ENCODE peak calls at places on chromosomes 1 and 21, in nine cellular contexts. One of them, this sample, is unnamed.

GRCh38 chr1:164586619-164587018 is 27.6 kb downstream of the PBX1 start:
- DNase-seq in fibroblast of pulmonary artery: no peak
- DNase-seq in NCI-H460: no peak
- DNase-seq in amniotic stem cell: no peak
- DNase-seq in mesothelial cell of epicardium: no peak
- DNase-seq in activated CD4-positive, alpha-beta memory T cell treated with anti-CD3 and anti-CD28 coated beads for 36 hours: no peak
- DNase-seq in T-cell: no peak
- DNase-seq in stimulated activated CD8-positive, alpha-beta memory T cell treated with anti-CD3 and anti-CD28 coated beads, Interleukin-4, amount 100 ng/mL, for 24 hours: no peak
- DNase-seq in GM04503: no peak
- DNase-seq in this sample: no peak

GRCh38 chr1:46248122-46248920 is 758 bp downstream of the RAD54L start:
- DNase-seq in fibroblast of pulmonary artery: no peak
- DNase-seq in NCI-H460: no peak
- DNase-seq in amniotic stem cell: no peak
- DNase-seq in mesothelial cell of epicardium: no peak
- DNase-seq in activated CD4-positive, alpha-beta memory T cell treated with anti-CD3 and anti-CD28 coated beads for 36 hours: peak; percentile 62
- DNase-seq in T-cell: no peak
- DNase-seq in stimulated activated CD8-positive, alpha-beta memory T cell treated with anti-CD3 and anti-CD28 coated beads, Interleukin-4, amount 100 ng/mL, for 24 hours: no peak
- DNase-seq in GM04503: no peak
- DNase-seq in this sample: no peak

GRCh38 chr1:225482489-225482950 is 54.7 kb upstream of the LBR start:
- DNase-seq in fibroblast of pulmonary artery: peak; percentile 75
- DNase-seq in NCI-H460: no peak
- DNase-seq in amniotic stem cell: peak; percentile 17
- DNase-seq in mesothelial cell of epicardium: no peak
- DNase-seq in activated CD4-positive, alpha-beta memory T cell treated with anti-CD3 and anti-CD28 coated beads for 36 hours: no peak
- DNase-seq in T-cell: no peak
- DNase-seq in stimulated activated CD8-positive, alpha-beta memory T cell treated with anti-CD3 and anti-CD28 coated beads, Interleukin-4, amount 100 ng/mL, for 24 hours: no peak
- DNase-seq in GM04503: peak; percentile 59
- DNase-seq in this sample: no peak

GRCh38 chr1:26278303-26278702 is 1.6 kb upstream of the SH3BGRL3 start:
- DNase-seq in fibroblast of pulmonary artery: peak; percentile 53
- DNase-seq in NCI-H460: peak; percentile 73
- DNase-seq in amniotic stem cell: peak; percentile 43
- DNase-seq in mesothelial cell of epicardium: no peak
- DNase-seq in activated CD4-positive, alpha-beta memory T cell treated with anti-CD3 and anti-CD28 coated beads for 36 hours: peak; percentile 15
- DNase-seq in T-cell: no peak
- DNase-seq in stimulated activated CD8-positive, alpha-beta memory T cell treated with anti-CD3 and anti-CD28 coated beads, Interleukin-4, amount 100 ng/mL, for 24 hours: no peak
- DNase-seq in GM04503: peak; percentile 65
- DNase-seq in this sample: no peak

GRCh38 chr1:206579747-206580437 is 32.4 kb downstream of the EIF2D start:
- DNase-seq in fibroblast of pulmonary artery: no peak
- DNase-seq in NCI-H460: no peak
- DNase-seq in amniotic stem cell: no peak
- DNase-seq in mesothelial cell of epicardium: no peak
- DNase-seq in activated CD4-positive, alpha-beta memory T cell treated with anti-CD3 and anti-CD28 coated beads for 36 hours: peak; percentile 97
- DNase-seq in T-cell: peak; percentile 81
- DNase-seq in stimulated activated CD8-positive, alpha-beta memory T cell treated with anti-CD3 and anti-CD28 coated beads, Interleukin-4, amount 100 ng/mL, for 24 hours: peak; percentile 80
- DNase-seq in GM04503: peak; percentile 53
- DNase-seq in this sample: no peak

GRCh38 chr1:116763787-116764465 is 9.7 kb downstream of the CD2 start:
- DNase-seq in fibroblast of pulmonary artery: peak; percentile 22
- DNase-seq in NCI-H460: no peak
- DNase-seq in amniotic stem cell: no peak
- DNase-seq in mesothelial cell of epicardium: no peak
- DNase-seq in activated CD4-positive, alpha-beta memory T cell treated with anti-CD3 and anti-CD28 coated beads for 36 hours: peak; percentile 79
- DNase-seq in T-cell: no peak
- DNase-seq in stimulated activated CD8-positive, alpha-beta memory T cell treated with anti-CD3 and anti-CD28 coated beads, Interleukin-4, amount 100 ng/mL, for 24 hours: no peak
- DNase-seq in GM04503: no peak
- DNase-seq in this sample: no peak

GRCh38 chr1:150151291-150152181 is 1.8 kb downstream of the PLEKHO1 start:
- DNase-seq in fibroblast of pulmonary artery: no peak
- DNase-seq in NCI-H460: no peak
- DNase-seq in amniotic stem cell: no peak
- DNase-seq in mesothelial cell of epicardium: no peak
- DNase-seq in activated CD4-positive, alpha-beta memory T cell treated with anti-CD3 and anti-CD28 coated beads for 36 hours: peak; percentile 81
- DNase-seq in T-cell: peak; percentile 56
- DNase-seq in stimulated activated CD8-positive, alpha-beta memory T cell treated with anti-CD3 and anti-CD28 coated beads, Interleukin-4, amount 100 ng/mL, for 24 hours: peak; percentile 47
- DNase-seq in GM04503: no peak
- DNase-seq in this sample: no peak

GRCh38 chr21:15586752-15587436 is 142.9 kb upstream of the USP25 start:
- DNase-seq in fibroblast of pulmonary artery: no peak
- DNase-seq in NCI-H460: no peak
- DNase-seq in amniotic stem cell: no peak
- DNase-seq in mesothelial cell of epicardium: no peak
- DNase-seq in activated CD4-positive, alpha-beta memory T cell treated with anti-CD3 and anti-CD28 coated beads for 36 hours: no peak
- DNase-seq in T-cell: no peak
- DNase-seq in stimulated activated CD8-positive, alpha-beta memory T cell treated with anti-CD3 and anti-CD28 coated beads, Interleukin-4, amount 100 ng/mL, for 24 hours: no peak
- DNase-seq in GM04503: no peak
- DNase-seq in this sample: no peak

GRCh38 chr1:245765241-245766000 is 610.6 kb downstream of the KIF26B start:
- DNase-seq in fibroblast of pulmonary artery: peak; percentile 73
- DNase-seq in NCI-H460: no peak
- DNase-seq in amniotic stem cell: peak; percentile 5
- DNase-seq in mesothelial cell of epicardium: no peak
- DNase-seq in activated CD4-positive, alpha-beta memory T cell treated with anti-CD3 and anti-CD28 coated beads for 36 hours: no peak
- DNase-seq in T-cell: no peak
- DNase-seq in stimulated activated CD8-positive, alpha-beta memory T cell treated with anti-CD3 and anti-CD28 coated beads, Interleukin-4, amount 100 ng/mL, for 24 hours: no peak
- DNase-seq in GM04503: peak; percentile 29
- DNase-seq in this sample: no peak

GRCh38 chr1:220879509-220880366 is 495 bp downstream of the HLX start:
- DNase-seq in fibroblast of pulmonary artery: peak; percentile 47
- DNase-seq in NCI-H460: no peak
- DNase-seq in amniotic stem cell: no peak
- DNase-seq in mesothelial cell of epicardium: no peak
- DNase-seq in activated CD4-positive, alpha-beta memory T cell treated with anti-CD3 and anti-CD28 coated beads for 36 hours: peak; percentile 17
- DNase-seq in T-cell: no peak
- DNase-seq in stimulated activated CD8-positive, alpha-beta memory T cell treated with anti-CD3 and anti-CD28 coated beads, Interleukin-4, amount 100 ng/mL, for 24 hours: no peak
- DNase-seq in GM04503: no peak
- DNase-seq in this sample: no peak

GRCh38 chr1:234500269-234500668 is 21.3 kb upstream of the TARBP1 start:
- DNase-seq in fibroblast of pulmonary artery: no peak
- DNase-seq in NCI-H460: no peak
- DNase-seq in amniotic stem cell: no peak
- DNase-seq in mesothelial cell of epicardium: no peak
- DNase-seq in activated CD4-positive, alpha-beta memory T cell treated with anti-CD3 and anti-CD28 coated beads for 36 hours: peak; percentile 77
- DNase-seq in T-cell: no peak
- DNase-seq in stimulated activated CD8-positive, alpha-beta memory T cell treated with anti-CD3 and anti-CD28 coated beads, Interleukin-4, amount 100 ng/mL, for 24 hours: no peak
- DNase-seq in GM04503: no peak
- DNase-seq in this sample: no peak

GRCh38 chr1:34884961-34885360 is 25.4 kb upstream of the SMIM12 start:
- DNase-seq in fibroblast of pulmonary artery: no peak
- DNase-seq in NCI-H460: no peak
- DNase-seq in amniotic stem cell: no peak
- DNase-seq in mesothelial cell of epicardium: no peak
- DNase-seq in activated CD4-positive, alpha-beta memory T cell treated with anti-CD3 and anti-CD28 coated beads for 36 hours: no peak
- DNase-seq in T-cell: no peak
- DNase-seq in stimulated activated CD8-positive, alpha-beta memory T cell treated with anti-CD3 and anti-CD28 coated beads, Interleukin-4, amount 100 ng/mL, for 24 hours: no peak
- DNase-seq in GM04503: no peak
- DNase-seq in this sample: no peak

GRCh38 chr1:6198646-6199297 is 623 bp downstream of the RPL22 start:
- DNase-seq in fibroblast of pulmonary artery: no peak
- DNase-seq in NCI-H460: no peak
- DNase-seq in amniotic stem cell: no peak
- DNase-seq in mesothelial cell of epicardium: no peak
- DNase-seq in activated CD4-positive, alpha-beta memory T cell treated with anti-CD3 and anti-CD28 coated beads for 36 hours: peak; percentile 45
- DNase-seq in T-cell: no peak
- DNase-seq in stimulated activated CD8-positive, alpha-beta memory T cell treated with anti-CD3 and anti-CD28 coated beads, Interleukin-4, amount 100 ng/mL, for 24 hours: no peak
- DNase-seq in GM04503: no peak
- DNase-seq in this sample: no peak

GRCh38 chr1:233238884-233239432 is 56.6 kb downstream of the PCNX2 start:
- DNase-seq in fibroblast of pulmonary artery: peak; percentile 53
- DNase-seq in NCI-H460: peak; percentile 28
- DNase-seq in amniotic stem cell: no peak
- DNase-seq in mesothelial cell of epicardium: no peak
- DNase-seq in activated CD4-positive, alpha-beta memory T cell treated with anti-CD3 and anti-CD28 coated beads for 36 hours: no peak
- DNase-seq in T-cell: no peak
- DNase-seq in stimulated activated CD8-positive, alpha-beta memory T cell treated with anti-CD3 and anti-CD28 coated beads, Interleukin-4, amount 100 ng/mL, for 24 hours: no peak
- DNase-seq in GM04503: no peak
- DNase-seq in this sample: peak; percentile 5

GRCh38 chr1:199083680-199084079 is 444.8 kb downstream of the PTPRC start:
- DNase-seq in fibroblast of pulmonary artery: peak; percentile 50
- DNase-seq in NCI-H460: no peak
- DNase-seq in amniotic stem cell: no peak
- DNase-seq in mesothelial cell of epicardium: no peak
- DNase-seq in activated CD4-positive, alpha-beta memory T cell treated with anti-CD3 and anti-CD28 coated beads for 36 hours: no peak
- DNase-seq in T-cell: no peak
- DNase-seq in stimulated activated CD8-positive, alpha-beta memory T cell treated with anti-CD3 and anti-CD28 coated beads, Interleukin-4, amount 100 ng/mL, for 24 hours: no peak
- DNase-seq in GM04503: peak; percentile 9
- DNase-seq in this sample: no peak

GRCh38 chr1:18681423-18681835 is 50.8 kb downstream of the PAX7 start:
- DNase-seq in fibroblast of pulmonary artery: peak; percentile 22
- DNase-seq in NCI-H460: peak; percentile 65
- DNase-seq in amniotic stem cell: no peak
- DNase-seq in mesothelial cell of epicardium: no peak
- DNase-seq in activated CD4-positive, alpha-beta memory T cell treated with anti-CD3 and anti-CD28 coated beads for 36 hours: peak; percentile 10
- DNase-seq in T-cell: no peak
- DNase-seq in stimulated activated CD8-positive, alpha-beta memory T cell treated with anti-CD3 and anti-CD28 coated beads, Interleukin-4, amount 100 ng/mL, for 24 hours: no peak
- DNase-seq in GM04503: no peak
- DNase-seq in this sample: peak; percentile 41

GRCh38 chr1:15279576-15280230 is 32.7 kb downstream of the FHAD1 start:
- DNase-seq in fibroblast of pulmonary artery: no peak
- DNase-seq in NCI-H460: no peak
- DNase-seq in amniotic stem cell: no peak
- DNase-seq in mesothelial cell of epicardium: no peak
- DNase-seq in activated CD4-positive, alpha-beta memory T cell treated with anti-CD3 and anti-CD28 coated beads for 36 hours: no peak
- DNase-seq in T-cell: no peak
- DNase-seq in stimulated activated CD8-positive, alpha-beta memory T cell treated with anti-CD3 and anti-CD28 coated beads, Interleukin-4, amount 100 ng/mL, for 24 hours: no peak
- DNase-seq in GM04503: no peak
- DNase-seq in this sample: no peak

GRCh38 chr1:28744184-28744583 is 7.4 kb downstream of the YTHDF2 start:
- DNase-seq in fibroblast of pulmonary artery: no peak
- DNase-seq in NCI-H460: no peak
- DNase-seq in amniotic stem cell: no peak
- DNase-seq in mesothelial cell of epicardium: no peak
- DNase-seq in activated CD4-positive, alpha-beta memory T cell treated with anti-CD3 and anti-CD28 coated beads for 36 hours: no peak
- DNase-seq in T-cell: no peak
- DNase-seq in stimulated activated CD8-positive, alpha-beta memory T cell treated with anti-CD3 and anti-CD28 coated beads, Interleukin-4, amount 100 ng/mL, for 24 hours: no peak
- DNase-seq in GM04503: no peak
- DNase-seq in this sample: no peak

GRCh38 chr1:151401125-151401788 is 1.9 kb downstream of the PSMB4 start:
- DNase-seq in fibroblast of pulmonary artery: peak; percentile 11
- DNase-seq in NCI-H460: no peak
- DNase-seq in amniotic stem cell: no peak
- DNase-seq in mesothelial cell of epicardium: no peak
- DNase-seq in activated CD4-positive, alpha-beta memory T cell treated with anti-CD3 and anti-CD28 coated beads for 36 hours: no peak
- DNase-seq in T-cell: no peak
- DNase-seq in stimulated activated CD8-positive, alpha-beta memory T cell treated with anti-CD3 and anti-CD28 coated beads, Interleukin-4, amount 100 ng/mL, for 24 hours: no peak
- DNase-seq in GM04503: no peak
- DNase-seq in this sample: no peak

GRCh38 chr1:171486048-171486519 is 754 bp downstream of the PRRC2C start:
- DNase-seq in fibroblast of pulmonary artery: peak; percentile 71
- DNase-seq in NCI-H460: peak; percentile 11
- DNase-seq in amniotic stem cell: peak; percentile 33
- DNase-seq in mesothelial cell of epicardium: no peak
- DNase-seq in activated CD4-positive, alpha-beta memory T cell treated with anti-CD3 and anti-CD28 coated beads for 36 hours: peak; percentile 82
- DNase-seq in T-cell: peak; percentile 84
- DNase-seq in stimulated activated CD8-positive, alpha-beta memory T cell treated with anti-CD3 and anti-CD28 coated beads, Interleukin-4, amount 100 ng/mL, for 24 hours: peak; percentile 53
- DNase-seq in GM04503: peak; percentile 31
- DNase-seq in this sample: peak; percentile 4

GRCh38 chr1:15966081-15966955 is 9.6 kb downstream of the ZBTB17 start:
- DNase-seq in fibroblast of pulmonary artery: peak; percentile 33
- DNase-seq in NCI-H460: no peak
- DNase-seq in amniotic stem cell: no peak
- DNase-seq in mesothelial cell of epicardium: no peak
- DNase-seq in activated CD4-positive, alpha-beta memory T cell treated with anti-CD3 and anti-CD28 coated beads for 36 hours: peak; percentile 94
- DNase-seq in T-cell: peak; percentile 18
- DNase-seq in stimulated activated CD8-positive, alpha-beta memory T cell treated with anti-CD3 and anti-CD28 coated beads, Interleukin-4, amount 100 ng/mL, for 24 hours: peak; percentile 66
- DNase-seq in GM04503: no peak
- DNase-seq in this sample: no peak

GRCh38 chr1:36327421-36328087 is 4.1 kb upstream of the EVA1B start:
- DNase-seq in fibroblast of pulmonary artery: peak; percentile 32
- DNase-seq in NCI-H460: no peak
- DNase-seq in amniotic stem cell: peak; percentile 57
- DNase-seq in mesothelial cell of epicardium: no peak
- DNase-seq in activated CD4-positive, alpha-beta memory T cell treated with anti-CD3 and anti-CD28 coated beads for 36 hours: no peak
- DNase-seq in T-cell: no peak
- DNase-seq in stimulated activated CD8-positive, alpha-beta memory T cell treated with anti-CD3 and anti-CD28 coated beads, Interleukin-4, amount 100 ng/mL, for 24 hours: no peak
- DNase-seq in GM04503: no peak
- DNase-seq in this sample: no peak

GRCh38 chr1:78630600-78630999 is 10.4 kb downstream of the IFI44L start:
- DNase-seq in fibroblast of pulmonary artery: no peak
- DNase-seq in NCI-H460: no peak
- DNase-seq in amniotic stem cell: no peak
- DNase-seq in mesothelial cell of epicardium: no peak
- DNase-seq in activated CD4-positive, alpha-beta memory T cell treated with anti-CD3 and anti-CD28 coated beads for 36 hours: no peak
- DNase-seq in T-cell: no peak
- DNase-seq in stimulated activated CD8-positive, alpha-beta memory T cell treated with anti-CD3 and anti-CD28 coated beads, Interleukin-4, amount 100 ng/mL, for 24 hours: no peak
- DNase-seq in GM04503: no peak
- DNase-seq in this sample: no peak

GRCh38 chr1:18527921-18528320 is 47.2 kb downstream of the KLHDC7A start:
- DNase-seq in fibroblast of pulmonary artery: no peak
- DNase-seq in NCI-H460: no peak
- DNase-seq in amniotic stem cell: no peak
- DNase-seq in mesothelial cell of epicardium: no peak
- DNase-seq in activated CD4-positive, alpha-beta memory T cell treated with anti-CD3 and anti-CD28 coated beads for 36 hours: no peak
- DNase-seq in T-cell: no peak
- DNase-seq in stimulated activated CD8-positive, alpha-beta memory T cell treated with anti-CD3 and anti-CD28 coated beads, Interleukin-4, amount 100 ng/mL, for 24 hours: no peak
- DNase-seq in GM04503: no peak
- DNase-seq in this sample: no peak

GRCh38 chr1:15212216-15212988 is 34.6 kb upstream of the FHAD1 start:
- DNase-seq in fibroblast of pulmonary artery: no peak
- DNase-seq in NCI-H460: no peak
- DNase-seq in amniotic stem cell: no peak
- DNase-seq in mesothelial cell of epicardium: no peak
- DNase-seq in activated CD4-positive, alpha-beta memory T cell treated with anti-CD3 and anti-CD28 coated beads for 36 hours: no peak
- DNase-seq in T-cell: no peak
- DNase-seq in stimulated activated CD8-positive, alpha-beta memory T cell treated with anti-CD3 and anti-CD28 coated beads, Interleukin-4, amount 100 ng/mL, for 24 hours: no peak
- DNase-seq in GM04503: no peak
- DNase-seq in this sample: no peak

GRCh38 chr1:87684194-87684593 is 355.5 kb downstream of the LMO4 start:
- DNase-seq in fibroblast of pulmonary artery: peak; percentile 50
- DNase-seq in NCI-H460: no peak
- DNase-seq in amniotic stem cell: no peak
- DNase-seq in mesothelial cell of epicardium: no peak
- DNase-seq in activated CD4-positive, alpha-beta memory T cell treated with anti-CD3 and anti-CD28 coated beads for 36 hours: no peak
- DNase-seq in T-cell: no peak
- DNase-seq in stimulated activated CD8-positive, alpha-beta memory T cell treated with anti-CD3 and anti-CD28 coated beads, Interleukin-4, amount 100 ng/mL, for 24 hours: no peak
- DNase-seq in GM04503: no peak
- DNase-seq in this sample: no peak

GRCh38 chr1:98077691-98078090 is 156.9 kb upstream of the DPYD start:
- DNase-seq in fibroblast of pulmonary artery: no peak
- DNase-seq in NCI-H460: no peak
- DNase-seq in amniotic stem cell: no peak
- DNase-seq in mesothelial cell of epicardium: no peak
- DNase-seq in activated CD4-positive, alpha-beta memory T cell treated with anti-CD3 and anti-CD28 coated beads for 36 hours: no peak
- DNase-seq in T-cell: no peak
- DNase-seq in stimulated activated CD8-positive, alpha-beta memory T cell treated with anti-CD3 and anti-CD28 coated beads, Interleukin-4, amount 100 ng/mL, for 24 hours: no peak
- DNase-seq in GM04503: no peak
- DNase-seq in this sample: no peak

GRCh38 chr1:178241057-178241456 is 147.2 kb downstream of the RASAL2 start:
- DNase-seq in fibroblast of pulmonary artery: peak; percentile 63
- DNase-seq in NCI-H460: peak; percentile 38
- DNase-seq in amniotic stem cell: peak; percentile 23
- DNase-seq in mesothelial cell of epicardium: no peak
- DNase-seq in activated CD4-positive, alpha-beta memory T cell treated with anti-CD3 and anti-CD28 coated beads for 36 hours: no peak
- DNase-seq in T-cell: no peak
- DNase-seq in stimulated activated CD8-positive, alpha-beta memory T cell treated with anti-CD3 and anti-CD28 coated beads, Interleukin-4, amount 100 ng/mL, for 24 hours: no peak
- DNase-seq in GM04503: no peak
- DNase-seq in this sample: no peak

GRCh38 chr1:19313636-19313959 is 1.5 kb downstream of the SLC66A1 start:
- DNase-seq in fibroblast of pulmonary artery: no peak
- DNase-seq in NCI-H460: no peak
- DNase-seq in amniotic stem cell: no peak
- DNase-seq in mesothelial cell of epicardium: no peak
- DNase-seq in activated CD4-positive, alpha-beta memory T cell treated with anti-CD3 and anti-CD28 coated beads for 36 hours: no peak
- DNase-seq in T-cell: no peak
- DNase-seq in stimulated activated CD8-positive, alpha-beta memory T cell treated with anti-CD3 and anti-CD28 coated beads, Interleukin-4, amount 100 ng/mL, for 24 hours: no peak
- DNase-seq in GM04503: no peak
- DNase-seq in this sample: no peak

GRCh38 chr1:89831462-89832113 is 10.8 kb downstream of the LRRC8D start:
- DNase-seq in fibroblast of pulmonary artery: no peak
- DNase-seq in NCI-H460: no peak
- DNase-seq in amniotic stem cell: no peak
- DNase-seq in mesothelial cell of epicardium: no peak
- DNase-seq in activated CD4-positive, alpha-beta memory T cell treated with anti-CD3 and anti-CD28 coated beads for 36 hours: no peak
- DNase-seq in T-cell: no peak
- DNase-seq in stimulated activated CD8-positive, alpha-beta memory T cell treated with anti-CD3 and anti-CD28 coated beads, Interleukin-4, amount 100 ng/mL, for 24 hours: no peak
- DNase-seq in GM04503: no peak
- DNase-seq in this sample: no peak